ENCODE peak calls at places on chromosomes 13 and 19, in six cellular contexts. Y, J, L, X, H and P are unnamed samples.

GRCh38 chr19:18660051-18660910 is 23.2 kb upstream of the CRTC1 start:
- DNase-seq in Y (no peak), J (no peak), L (peak; percentile 30), X (peak; percentile 98), H (no peak), P (no peak)

GRCh38 chr19:13038306-13039210 is 43.3 kb downstream of the NFIX start:
- DNase-seq in Y (no peak), J (no peak), L (no peak), X (no peak), H (no peak), P (no peak)

GRCh38 chr19:29086182-29086581 is 126.8 kb downstream of the UQCRFS1 start:
- DNase-seq in Y (no peak), J (no peak), L (no peak), X (no peak), H (no peak), P (peak; percentile 90)

GRCh38 chr13:33401238-33401637 is 115.7 kb upstream of the STARD13 start:
- DNase-seq in Y (no peak), J (no peak), L (no peak), X (no peak), H (no peak), P (no peak)

GRCh38 chr13:20159646-20160345 is 1.1 kb downstream of the GJA3 start:
- DNase-seq in Y (no peak), J (no peak), L (no peak), X (no peak), H (no peak), P (peak; percentile 43)

GRCh38 chr13:82803341-82803740 is 1078.9 kb downstream of the SLITRK1 start:
- DNase-seq in Y (no peak), J (no peak), L (no peak), X (no peak), H (no peak), P (no peak)

GRCh38 chr19:58553799-58554493 is 959 bp downstream of the CHMP2A start:
- DNase-seq in Y (no peak), J (no peak), L (no peak), X (peak; percentile 66), H (no peak), P (no peak)

GRCh38 chr19:49132974-49133609 is 13.7 kb downstream of the PPFIA3 start:
- DNase-seq in Y (no peak), J (peak; percentile 87), L (no peak), X (no peak), H (no peak), P (no peak)

GRCh38 chr13:89214115-89214514 is 1542.9 kb downstream of the SLITRK5 start:
- DNase-seq in Y (no peak), J (no peak), L (no peak), X (no peak), H (no peak), P (no peak)

GRCh38 chr13:39825886-39826285 is 170.4 kb downstream of the COG6 start:
- DNase-seq in Y (no peak), J (no peak), L (no peak), X (no peak), H (no peak), P (no peak)

GRCh38 chr19:33876619-33877018 is 79.9 kb downstream of the KCTD15 start:
- DNase-seq in Y (no peak), J (no peak), L (no peak), X (no peak), H (no peak), P (no peak)

GRCh38 chr19:18414504-18415176 is 4.6 kb upstream of the SSBP4 start:
- DNase-seq in Y (no peak), J (peak; percentile 35), L (no peak), X (peak; percentile 72), H (no peak), P (peak; percentile 41)

GRCh38 chr19:16001481-16002312 is 52.9 kb downstream of the OR10H4 start:
- DNase-seq in Y (peak; percentile 9), J (no peak), L (no peak), X (no peak), H (no peak), P (no peak)

GRCh38 chr13:106491463-106491862 is 44.0 kb downstream of the EFNB2 start:
- DNase-seq in Y (no peak), J (no peak), L (no peak), X (no peak), H (no peak), P (no peak)

GRCh38 chr19:17779281-17779930 is 15.5 kb upstream of the B3GNT3 start:
- DNase-seq in Y (no peak), J (peak; percentile 93), L (no peak), X (peak; percentile 70), H (no peak), P (no peak)

GRCh38 chr13:51202477-51203046 is 19.6 kb upstream of the FAM124A start:
- DNase-seq in Y (no peak), J (no peak), L (no peak), X (no peak), H (no peak), P (no peak)

GRCh38 chr13:37473035-37473434 is 125.5 kb downstream of the POSTN start:
- DNase-seq in Y (no peak), J (peak; percentile 33), L (no peak), X (no peak), H (no peak), P (no peak)

GRCh38 chr19:33677745-33678426 is 56.1 kb downstream of the CHST8 start:
- DNase-seq in Y (no peak), J (peak; percentile 56), L (no peak), X (no peak), H (no peak), P (no peak)

GRCh38 chr19:28351761-28352160 is 861.2 kb downstream of the UQCRFS1 start:
- DNase-seq in Y (no peak), J (no peak), L (peak; percentile 30), X (no peak), H (no peak), P (no peak)

GRCh38 chr19:48837081-48837524 is 812 bp upstream of the HSD17B14 start:
- DNase-seq in Y (peak; percentile 69), J (peak; percentile 98), L (no peak), X (peak; percentile 96), H (peak; percentile 39), P (no peak)

GRCh38 chr13:20441879-20442278 is 83.8 kb downstream of the CRYL1 start:
- DNase-seq in Y (no peak), J (no peak), L (no peak), X (no peak), H (no peak), P (peak; percentile 88)

GRCh38 chr13:59211636-59212035 is 952.1 kb downstream of the DIAPH3 start:
- DNase-seq in Y (no peak), J (no peak), L (no peak), X (no peak), H (no peak), P (no peak)

GRCh38 chr13:24361852-24362366 is 52.5 kb downstream of the C1QTNF9 start:
- DNase-seq in Y (no peak), J (no peak), L (no peak), X (no peak), H (no peak), P (no peak)

GRCh38 chr19:12194827-12195500 is 32.1 kb downstream of the ZNF136 start:
- DNase-seq in Y (peak; percentile 70), J (no peak), L (no peak), X (peak; percentile 89), H (peak; percentile 35), P (no peak)

GRCh38 chr19:13051581-13052165 is 51.0 kb downstream of the LYL1 start:
- DNase-seq in Y (peak; percentile 30), J (peak; percentile 89), L (no peak), X (peak; percentile 88), H (no peak), P (no peak)

GRCh38 chr13:114311908-114312307 is 2.4 kb upstream of the CHAMP1 start:
- DNase-seq in Y (no peak), J (no peak), L (no peak), X (no peak), H (no peak), P (no peak)

GRCh38 chr13:113453962-113454361 is 674 bp upstream of the ADPRHL1 start:
- DNase-seq in Y (no peak), J (no peak), L (no peak), X (no peak), H (no peak), P (no peak)

GRCh38 chr13:46686171-46686570 is 110.8 kb downstream of the ESD start:
- DNase-seq in Y (no peak), J (no peak), L (no peak), X (no peak), H (no peak), P (no peak)

GRCh38 chr13:30457306-30457891 is 8.3 kb downstream of the HMGB1 start:
- DNase-seq in Y (no peak), J (no peak), L (no peak), X (no peak), H (no peak), P (no peak)

GRCh38 chr13:34833562-34834182 is 108.4 kb upstream of the NBEA start:
- DNase-seq in Y (no peak), J (peak; percentile 68), L (no peak), X (no peak), H (no peak), P (no peak)